ENCODE peak calls at places on chromosomes 6 and 20, in nine cellular contexts. E is iPS-NIHi11; Z is activated T-cell treated with anti-CD3 and anti-CD28 coated beads, Interleukin-2, amount 50 U/mL, for 1 hour; C is hypothalamus; N is amniotic stem cell; I is activated CD8-positive, alpha-beta memory T cell treated with anti-CD3 and anti-CD28 coated beads for 1 hour; H is ascending aorta; B is fibroblast of mammary gland; G is germinal center. L is an unnamed sample.

GRCh38 chr6:42979523-42980177 is 669 bp upstream of the PEX6 start:
- DNase-seq in H (no peak), E (no peak), I (no peak), Z (no peak), N (no peak), B (peak), C (no peak), G (peak), L (no peak)

GRCh38 chr6:21831531-21832291 is 238.2 kb downstream of the SOX4 start:
- DNase-seq in E (no peak), N (no peak), H (no peak), Z (no peak), G (no peak), I (no peak), B (peak), C (no peak), L (no peak)

GRCh38 chr6:48626421-48626820 is 515.4 kb upstream of the PTCHD4 start:
- DNase-seq in Z (no peak), N (no peak), H (no peak), I (no peak), G (no peak), C (no peak), B (no peak), E (no peak), L (no peak)

GRCh38 chr20:25483431-25484132 is 76.1 kb downstream of the GINS1 start:
- DNase-seq in Z (no peak), I (no peak), E (no peak), H (no peak), N (no peak), G (no peak), C (no peak), B (no peak), L (no peak)

GRCh38 chr6:36598739-36599318 is 4.7 kb downstream of the SRSF3 start:
- DNase-seq in N (no peak), Z (no peak), G (no peak), E (no peak), B (no peak), H (no peak), I (no peak), C (no peak), L (no peak)

GRCh38 chr6:91340998-91341397 is 754.1 kb upstream of the MAP3K7 start:
- DNase-seq in C (no peak), N (no peak), B (no peak), Z (no peak), H (no peak), G (no peak), E (no peak), I (no peak), L (no peak)

GRCh38 chr20:16111132-16111852 is 462.0 kb downstream of the KIF16B start:
- DNase-seq in E (no peak), N (no peak), Z (no peak), C (no peak), I (no peak), B (no peak), H (no peak), G (no peak), L (no peak)

GRCh38 chr6:37357860-37358259 is 4.1 kb downstream of the RNF8 start:
- DNase-seq in C (no peak), Z (no peak), G (no peak), N (no peak), B (no peak), H (no peak), E (no peak), I (no peak), L (no peak)

GRCh38 chr20:9926476-9926875 is 87.6 kb upstream of the PAK5 start:
- DNase-seq in B (no peak), C (no peak), H (no peak), N (no peak), Z (no peak), E (peak), I (no peak), G (no peak), L (no peak)

GRCh38 chr20:44728835-44729342 is 13.7 kb downstream of the CCN5 start:
- DNase-seq in I (no peak), H (peak), E (peak), N (peak), Z (no peak), C (peak), G (no peak), B (peak), L (no peak)

GRCh38 chr20:49635171-49635570 is 67.2 kb upstream of the PTGIS start:
- DNase-seq in E (no peak), Z (no peak), G (no peak), N (no peak), H (no peak), I (no peak), C (no peak), B (no peak), L (no peak)

L was measured in CD4-positive, alpha-beta T cell.